ENCODE peak calls at places on chromosomes 7 and 10, in four cellular contexts. H, D, C and S are unnamed samples. For H3K4me1 and H3K9me3, the result is how much of the 10 kb centered on the place peaks cover.

GRCh38 chr7:76356823-76357222 is 2.0 kb downstream of the YWHAG start:
- DNase-seq in H (no peak), D (no peak), C (no peak), S (no peak)

GRCh38 chr10:44060719-44061118 is 324.2 kb downstream of the CXCL12 start:
- DNase-seq in H (no peak), D (no peak), C (no peak), S (no peak)

GRCh38 chr7:155371884-155372781 is 74.5 kb downstream of the INSIG1 start:
- DNase-seq in H (peak), D (no peak), C (no peak), S (no peak)

GRCh38 chr7:25831901-25832411 is 320.0 kb upstream of the NFE2L3 start:
- DNase-seq in H (no peak), D (no peak), C (no peak), S (no peak)

GRCh38 chr7:64951250-64951848 is 39.5 kb downstream of the ZNF117 start:
- DNase-seq in H (peak), D (no peak), C (no peak), S (no peak)

GRCh38 chr10:61900829-61901783 is at the start of gene ARID5B:
- DNase-seq in H (peak), D (no peak), C (no peak), S (no peak)

GRCh38 chr7:50486512-50486911 is 36.4 kb upstream of the FIGNL1 start:
- DNase-seq in H (no peak), D (no peak), C (no peak), S (no peak)

GRCh38 chr10:125812128-125812527 is 10.9 kb downstream of the UROS start:
- DNase-seq in H (no peak), D (no peak), C (no peak), S (no peak)

GRCh38 chr10:110376021-110376773 is 71.5 kb upstream of the SMNDC1 start:
- DNase-seq in H (peak), D (no peak), C (peak), S (peak)

GRCh38 chr7:70704921-70705346 is 427.0 kb upstream of the GALNT17 start:
- DNase-seq in H (no peak), D (no peak), C (no peak), S (no peak)

GRCh38 chr10:46543379-46544014 is 13.0 kb downstream of the GPRIN2 start:
- DNase-seq in H (no peak), D (peak), C (no peak), S (peak)

GRCh38 chr10:90871761-90872647 is at the start of gene RPP30:
- DNase-seq in H (peak), D (peak), C (peak), S (peak)

GRCh38 chr7:107207459-107207858 is 38.7 kb downstream of the HBP1 start:
- DNase-seq in H (no peak), D (no peak), C (no peak), S (no peak)

GRCh38 chr7:104123786-104124185 is 84.0 kb downstream of the ORC5 start:
- DNase-seq in H (no peak), D (no peak), C (no peak), S (no peak)

GRCh38 chr7:98470131-98470985 is 69.5 kb upstream of the BAIAP2L1 start:
- DNase-seq in H (peak), D (no peak), C (peak), S (peak)

GRCh38 chr10:61110188-61110844 is 166.3 kb upstream of the RHOBTB1 start:
- DNase-seq in H (no peak), D (no peak), C (no peak), S (no peak)

DNA sequence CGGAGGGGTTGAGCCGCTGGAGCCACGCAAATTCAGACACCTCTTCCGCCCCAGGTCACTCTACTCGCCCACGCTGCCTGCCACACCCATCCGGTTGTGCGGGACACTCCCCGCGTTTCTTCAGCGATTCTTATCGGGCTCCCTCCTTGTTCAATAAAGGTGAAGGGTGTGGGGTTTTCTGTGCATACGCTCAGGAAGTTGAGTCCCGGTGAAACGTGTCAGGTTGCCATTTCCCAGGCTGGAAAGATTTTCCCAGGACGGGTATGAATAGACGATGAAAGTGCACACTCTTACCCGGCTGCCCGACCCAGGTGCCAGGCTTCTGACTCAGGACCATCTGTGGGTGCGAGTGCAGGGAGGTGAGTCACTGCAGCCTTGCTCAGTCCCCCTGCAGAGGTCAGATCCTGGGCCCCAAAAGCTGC is 22.0 kb downstream of the KLF6 start:
- DNase-seq in H (peak), D (no peak), C (no peak), S (no peak)
- H3K4me1 ChIP-seq in H (under half), D (under half), C (under half), S (under half)

DNA sequence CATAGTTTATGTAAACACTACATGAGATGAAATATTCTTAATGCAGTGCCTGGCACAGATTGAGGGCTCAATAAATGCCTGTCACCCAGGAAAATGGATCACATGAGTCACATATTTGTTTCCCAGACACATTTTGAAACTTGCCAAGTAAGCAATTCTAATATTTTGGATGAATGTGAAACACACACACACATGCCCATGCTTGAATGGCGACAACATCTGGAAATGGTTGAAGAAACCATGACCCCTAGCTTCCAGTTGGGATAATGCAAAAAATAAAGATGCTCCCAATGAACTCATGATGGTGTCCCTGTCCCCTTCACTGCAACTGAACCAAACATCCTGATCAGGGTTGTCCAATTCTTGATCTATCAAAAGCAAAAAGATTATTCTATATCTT is 797.3 kb downstream of the XPNPEP1 start:
- DNase-seq in H (no peak), D (no peak), C (no peak), S (no peak)
- TF ChIP-seq CTCF in H (no peak), D (no peak), C (no peak), S (no peak)

GRCh38 chr10:133473270-133473669 is 19.5 kb downstream of the SCART1 start:
- DNase-seq in H (no peak), D (no peak), C (no peak), S (no peak)
- H3K9me3 ChIP-seq in H (under half), D (under half), C (under half), S (under half)

GRCh38 chr10:24254180-24254579 is 45.2 kb downstream of the KIAA1217 start:
- DNase-seq in H (no peak), D (no peak), C (no peak), S (no peak)
- H3K4me1 ChIP-seq in H (under half), D (half or more), C (half or more), S (half or more)

GRCh38 chr10:64103750-64104149 is 582.5 kb downstream of the REEP3 start:
- DNase-seq in H (no peak), D (no peak), C (no peak), S (no peak)
- TF ChIP-seq CTCF in H (no peak), D (no peak), C (no peak), S (no peak)

GRCh38 chr10:8365935-8366911 is 311.7 kb downstream of the GATA3 start:
- DNase-seq in H (no peak), D (no peak), C (no peak), S (no peak)
- H3K9me3 ChIP-seq in H (under half), D (under half), C (under half), S (under half)